ENCODE peak calls at places on chromosomes 3 and 15, in five cellular contexts. X is CD4-positive, alpha-beta T cell; H is psoas muscle; R is fibroblast of lung; O is breast epithelium. I is an unnamed sample.
A peak's percentile ranks its signal among the peaks of the same experiment; 100 is the strongest.

GRCh38 chr3:99638244-99638948 is at the start of gene COL8A1:
- DNase-seq in O (peak; percentile 36), H (peak; percentile 52), R (peak; percentile 92), X (no peak), I (no peak)

GRCh38 chr3:194134231-194134756 is 1.7 kb upstream of the HES1 start:
- DNase-seq in H (peak; percentile 85), X (no peak), R (peak; percentile 87), O (no peak), I (no peak)

GRCh38 chr3:194212869-194213320 is 76.9 kb downstream of the HES1 start:
- DNase-seq in R (peak; percentile 51), X (no peak), O (peak; percentile 58), H (no peak), I (no peak)

GRCh38 chr3:133479895-133480669 is 80.2 kb downstream of the BFSP2 start:
- DNase-seq in X (no peak), R (no peak), H (no peak), O (no peak), I (peak; percentile 93)

GRCh38 chr15:88664151-88664778 is 25.4 kb downstream of the ISG20 start:
- DNase-seq in O (peak; percentile 37), H (no peak), R (no peak), X (peak; percentile 50), I (no peak)

GRCh38 chr3:4709336-4709735 is 216.2 kb downstream of the ITPR1 start:
- DNase-seq in O (no peak), R (no peak), X (no peak), H (no peak), I (no peak)

GRCh38 chr15:86743283-86743903 is 663.7 kb downstream of the AGBL1 start:
- DNase-seq in O (no peak), H (peak; percentile 10), R (peak; percentile 6), X (peak; percentile 28), I (no peak)

GRCh38 chr3:36803096-36803811 is 38.9 kb upstream of the DCLK3 start:
- DNase-seq in X (no peak), O (no peak), H (no peak), R (no peak), I (no peak)

GRCh38 chr15:59232476-59232875 is 25.8 kb downstream of the LDHAL6B start:
- DNase-seq in O (no peak), R (peak; percentile 96), H (no peak), X (no peak), I (no peak)

GRCh38 chr3:150080058-150080730 is 109.5 kb upstream of the PFN2 start:
- DNase-seq in O (no peak), H (no peak), X (no peak), R (peak; percentile 40), I (no peak)

GRCh38 chr15:33649217-33649933 is 318.9 kb upstream of the CHRM5 start:
- DNase-seq in X (no peak), H (no peak), O (no peak), R (no peak), I (no peak)

GRCh38 chr15:45333550-45333949 is 44.8 kb downstream of the GATM start:
- DNase-seq in H (peak; percentile 37), R (peak; percentile 19), O (no peak), X (no peak), I (no peak)

GRCh38 chr3:19644405-19644804 is 289.6 kb downstream of the EFHB start:
- DNase-seq in O (no peak), R (no peak), H (no peak), X (no peak), I (peak; percentile 15)

DNA sequence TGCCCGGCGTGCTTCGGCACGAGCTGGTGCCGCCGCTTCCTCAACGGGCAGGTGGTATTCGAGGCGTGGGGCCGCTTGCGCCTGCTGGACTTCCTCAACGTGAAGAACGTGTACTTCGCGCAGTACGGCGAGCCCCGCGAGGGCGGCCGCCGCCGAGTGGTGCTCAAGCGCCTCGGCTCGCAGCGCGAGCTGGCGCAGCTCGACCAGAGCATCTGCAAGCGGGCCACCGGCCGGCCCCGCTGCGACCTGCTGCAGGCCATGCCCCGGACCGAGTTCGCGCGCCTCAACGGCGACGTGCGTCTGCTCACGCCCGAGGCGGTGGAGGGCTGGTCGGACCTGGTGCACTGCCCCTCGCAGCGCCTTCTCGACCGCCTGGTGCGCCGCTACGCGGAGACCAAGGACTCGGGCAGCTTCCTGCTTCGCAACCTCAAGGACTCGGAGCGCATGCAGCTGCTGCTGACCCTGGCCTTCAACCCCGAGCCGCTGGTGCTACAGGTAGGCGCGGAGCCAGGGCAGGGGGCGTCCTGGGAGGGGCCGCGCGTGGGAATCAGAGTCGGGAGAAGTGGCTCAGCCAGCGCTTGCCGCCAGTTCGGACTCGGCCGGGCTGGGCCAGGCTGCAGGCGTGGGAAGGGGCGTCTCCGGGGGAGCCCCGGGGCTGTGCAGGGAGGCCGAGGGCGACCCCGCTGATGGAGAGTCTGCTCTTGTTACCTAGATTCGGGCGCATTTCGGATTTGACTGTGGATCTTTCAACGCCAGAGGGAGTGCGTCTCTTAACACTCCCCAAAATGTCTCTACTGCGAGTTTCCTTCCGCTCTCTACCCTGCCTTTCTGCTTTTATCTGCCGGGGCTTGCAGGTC is 1.1 kb downstream of the DIPK2A start:
- DNase-seq in O (peak; percentile 69), R (peak; percentile 82), X (peak; percentile 53), H (peak; percentile 74), I (peak; percentile 75)
- TF ChIP-seq CTCF in O (peak; percentile 32), R (peak; percentile 43), X (peak; percentile 63), H (peak; percentile 39), I (peak; percentile 65)

DNA sequence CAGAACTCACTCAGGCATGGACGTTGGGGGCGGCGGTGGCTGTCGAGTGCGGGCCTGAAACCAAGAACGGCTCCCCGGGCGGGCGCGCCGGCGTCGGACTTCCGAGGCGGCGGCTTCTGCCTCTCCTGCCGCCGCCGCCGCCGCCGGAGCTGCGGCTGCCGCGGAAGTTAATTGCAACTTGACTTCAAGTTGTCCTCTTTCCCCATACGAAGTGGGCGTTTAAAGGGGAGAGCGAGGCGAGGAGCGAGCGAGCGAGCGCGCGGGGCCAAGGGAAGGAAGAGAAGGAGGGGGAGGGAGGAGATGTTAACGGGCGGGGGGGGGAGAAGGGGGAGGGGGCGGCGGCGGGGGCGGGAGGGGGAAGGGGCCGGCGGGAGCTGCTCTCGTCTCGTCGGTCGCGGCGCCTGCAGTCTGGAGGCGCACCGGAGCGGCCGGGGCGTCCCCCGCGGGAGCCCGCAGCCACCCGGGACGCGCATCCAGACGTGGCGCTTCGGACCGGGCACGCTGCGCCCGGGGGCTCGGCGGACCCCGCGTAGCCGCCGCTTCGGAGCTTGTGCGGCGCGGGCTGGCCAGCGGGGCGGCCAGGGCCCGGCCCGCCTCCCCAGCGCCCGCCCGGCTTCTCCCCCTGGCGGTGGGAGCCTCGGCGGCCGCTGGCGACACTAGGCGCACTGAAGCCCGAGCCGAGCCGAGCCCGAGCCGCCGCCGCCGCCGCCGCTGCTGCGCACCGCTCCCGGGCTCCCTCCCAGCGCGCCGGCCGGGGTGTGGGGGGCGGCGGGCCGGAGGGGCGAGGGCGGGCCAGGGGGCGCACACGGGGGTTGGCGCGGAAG is 19.7 kb upstream of the SATB1 start:
- DNase-seq in X (peak; percentile 76), O (no peak), R (peak; percentile 59), H (peak; percentile 77), I (no peak)
- TF ChIP-seq CTCF in X (no peak), O (no peak), R (no peak), H (peak; percentile 61), I (peak; percentile 15)

GRCh38 chr3:27279153-27279552 is 90.0 kb downstream of the NEK10 start:
- DNase-seq in X (no peak), R (peak; percentile 4), O (no peak), H (no peak), I (no peak)
- TF ChIP-seq CTCF in X (no peak), R (peak; percentile 24), O (no peak), H (peak; percentile 39), I (no peak)

GRCh38 chr3:52291508-52292181 is 4.0 kb downstream of the GLYCTK start:
- DNase-seq in X (peak; percentile 35), O (no peak), R (no peak), H (no peak), I (no peak)
- TF ChIP-seq CTCF in X (peak; percentile 53), O (peak; percentile 11), R (peak; percentile 45), H (peak; percentile 27), I (peak; percentile 61)